ENCODE peak calls at places on chromosomes 3 and 15, in six cellular contexts. X is pancreas, D is endothelial cell of umbilical vein, G is H9, I is cardiac fibroblast, Z is brain microvascular endothelial cell. A is an unnamed sample.
A peak's percentile ranks its signal among the peaks of the same experiment; 100 is the strongest.

GRCh38 chr3:70829101-70829500 is 516.7 kb upstream of the MDFIC2 start:
- DNase-seq in G (no peak), Z (peak; percentile 92), X (no peak), D (peak; percentile 89), I (peak; percentile 75), A (peak; percentile 81)

GRCh38 chr3:141087071-141087824 is 36.1 kb downstream of the SPSB4 start:
- DNase-seq in I (no peak), Z (no peak), D (no peak), G (no peak), X (no peak), A (no peak)

GRCh38 chr3:154852515-154852914 is 227.6 kb upstream of the MME start:
- DNase-seq in I (no peak), G (no peak), Z (no peak), D (no peak), X (no peak), A (no peak)

GRCh38 chr3:165753560-165753959 is 83.7 kb downstream of the BCHE start:
- DNase-seq in G (no peak), Z (peak; percentile 31), I (peak; percentile 62), X (no peak), D (peak; percentile 53), A (peak; percentile 5)

GRCh38 chr15:99732711-99733267 is 448 bp downstream of the LYSMD4 start:
- DNase-seq in D (no peak), G (no peak), X (peak; percentile 72), I (no peak), Z (no peak), A (no peak)

GRCh38 chr3:172687501-172687900 is 23.4 kb downstream of the NCEH1 start:
- DNase-seq in G (no peak), D (no peak), Z (no peak), I (no peak), X (no peak), A (no peak)

GRCh38 chr3:110180733-110181132 is 843.4 kb upstream of the DPPA4 start:
- DNase-seq in G (no peak), D (no peak), X (no peak), I (peak; percentile 54), Z (peak; percentile 11), A (peak; percentile 75)

GRCh38 chr3:101038880-101039279 is 45.7 kb upstream of the ABI3BP start:
- DNase-seq in I (peak; percentile 62), Z (no peak), G (no peak), D (no peak), X (no peak), A (no peak)

GRCh38 chr15:29067949-29068348 is 182.2 kb downstream of the APBA2 start:
- DNase-seq in I (peak; percentile 22), D (no peak), X (no peak), Z (no peak), G (no peak), A (no peak)

GRCh38 chr15:84608707-84609284 is 8.0 kb downstream of the ZSCAN2 start:
- DNase-seq in Z (no peak), I (no peak), X (no peak), G (no peak), D (no peak), A (no peak)

GRCh38 chr3:29758108-29759020 is 477.5 kb downstream of the RBMS3 start:
- DNase-seq in G (no peak), I (peak; percentile 93), D (peak; percentile 88), Z (no peak), X (no peak), A (peak; percentile 90)

GRCh38 chr15:96361309-96362000 is 31.0 kb downstream of the NR2F2 start:
- DNase-seq in X (no peak), G (peak; percentile 44), D (no peak), I (no peak), Z (no peak), A (no peak)

GRCh38 chr3:14371573-14372474 is 30.6 kb upstream of the SLC6A6 start:
- DNase-seq in G (no peak), I (peak; percentile 72), X (peak; percentile 70), D (peak; percentile 7), Z (peak; percentile 24), A (peak; percentile 42)

GRCh38 chr3:128932516-128933212 is 53.2 kb downstream of the ACAD9 start:
- DNase-seq in Z (no peak), G (no peak), X (no peak), I (no peak), D (no peak), A (no peak)

GRCh38 chr3:168545591-168545990 is 449.9 kb upstream of the GOLIM4 start:
- DNase-seq in G (no peak), D (no peak), X (no peak), Z (peak; percentile 54), I (no peak), A (peak; percentile 18)

GRCh38 chr15:56741541-56741940 is 8.2 kb upstream of the ZNF280D start:
- DNase-seq in D (no peak), G (no peak), X (no peak), I (no peak), Z (no peak), A (no peak)

GRCh38 chr3:126551066-126551838 is 7.5 kb downstream of the C3orf22 start:
- DNase-seq in I (no peak), G (peak; percentile 20), D (no peak), X (peak; percentile 43), Z (no peak), A (no peak)

GRCh38 chr3:168213920-168214319 is 118.2 kb upstream of the GOLIM4 start:
- DNase-seq in G (no peak), D (no peak), X (no peak), Z (peak; percentile 12), I (peak; percentile 38), A (peak; percentile 36)

GRCh38 chr3:64368163-64369025 is 143.1 kb upstream of the PRICKLE2 start:
- DNase-seq in X (no peak), Z (no peak), I (no peak), G (no peak), D (no peak), A (no peak)

GRCh38 chr15:98647774-98648653 is at the start of gene IGF1R:
- DNase-seq in X (peak; percentile 92), D (peak; percentile 85), I (peak; percentile 86), G (peak; percentile 86), Z (peak; percentile 90), A (peak; percentile 88)
- TF ChIP-seq CTCF in X (no peak), D (no peak), I (no peak), G (no peak), Z (peak; percentile 1), A (peak; percentile 5)

DNA sequence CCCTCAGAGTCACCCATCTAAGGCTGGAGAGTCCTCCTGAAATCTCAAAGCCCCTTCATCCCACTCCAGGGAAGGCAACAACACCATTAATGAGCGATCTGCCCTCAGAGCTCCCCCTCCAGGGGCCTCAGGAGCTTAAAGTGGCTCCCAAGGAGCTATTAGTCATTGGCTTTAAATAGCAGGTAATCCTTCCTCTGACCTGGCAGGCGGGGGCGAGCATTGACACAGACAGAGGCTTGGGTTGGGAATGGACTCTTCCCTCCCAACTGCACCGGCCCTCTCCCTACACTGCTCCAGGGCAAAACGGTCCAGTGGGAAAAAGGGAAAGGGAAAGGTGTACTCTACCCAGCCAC is 1.4 kb downstream of the MFGE8 start:
- DNase-seq in I (peak; percentile 48), Z (no peak), D (no peak), G (peak; percentile 61), X (no peak), A (peak; percentile 48)
- TF ChIP-seq CTCF in I (no peak), Z (no peak), D (no peak), G (peak; percentile 29), X (no peak), A (no peak)

DNA sequence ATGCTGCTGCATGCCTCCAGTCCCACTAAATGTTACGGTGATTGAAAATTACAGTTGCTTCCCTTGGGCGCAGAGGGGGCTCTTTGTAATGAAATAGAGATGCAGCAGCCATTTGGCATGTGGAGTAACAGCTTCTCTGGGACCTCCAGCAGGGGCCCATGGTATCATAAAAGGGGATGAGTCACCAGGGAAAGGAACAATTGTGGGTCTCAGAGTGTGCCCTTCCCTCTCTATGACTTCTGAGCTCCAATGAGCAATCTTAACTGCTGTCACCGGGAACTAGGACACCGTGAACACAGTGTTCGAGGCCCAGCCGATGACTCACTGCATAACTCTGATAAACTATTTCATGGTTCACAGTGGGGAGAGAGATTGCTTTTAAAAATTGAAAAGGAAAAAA is 164.8 kb upstream of the NUDT16 start:
- DNase-seq in I (peak; percentile 87), Z (peak; percentile 90), G (peak; percentile 55), D (peak; percentile 53), X (no peak), A (peak; percentile 81)
- TF ChIP-seq CTCF in I (peak; percentile 17), Z (peak; percentile 51), G (no peak), D (no peak), X (no peak), A (peak; percentile 28)

GRCh38 chr15:45088801-45089711 is 24.9 kb downstream of the DUOX2 start:
- DNase-seq in I (peak; percentile 13), D (no peak), G (no peak), Z (no peak), X (no peak), A (no peak)

GRCh38 chr15:45089712-45090373 is 24.1 kb downstream of the DUOX2 start:
- DNase-seq in Z (no peak), G (no peak), X (no peak), I (no peak), D (no peak), A (no peak)

GRCh38 chr15:45091161-45091560 is 22.8 kb downstream of the DUOX2 start:
- DNase-seq in I (peak; percentile 59), D (no peak), X (no peak), Z (peak; percentile 12), G (no peak), A (peak; percentile 40)

GRCh38 chr15:45084163-45084562 is 29.8 kb downstream of the DUOX2 start:
- DNase-seq in I (no peak), X (no peak), G (no peak), D (no peak), Z (no peak), A (no peak)

DNA sequence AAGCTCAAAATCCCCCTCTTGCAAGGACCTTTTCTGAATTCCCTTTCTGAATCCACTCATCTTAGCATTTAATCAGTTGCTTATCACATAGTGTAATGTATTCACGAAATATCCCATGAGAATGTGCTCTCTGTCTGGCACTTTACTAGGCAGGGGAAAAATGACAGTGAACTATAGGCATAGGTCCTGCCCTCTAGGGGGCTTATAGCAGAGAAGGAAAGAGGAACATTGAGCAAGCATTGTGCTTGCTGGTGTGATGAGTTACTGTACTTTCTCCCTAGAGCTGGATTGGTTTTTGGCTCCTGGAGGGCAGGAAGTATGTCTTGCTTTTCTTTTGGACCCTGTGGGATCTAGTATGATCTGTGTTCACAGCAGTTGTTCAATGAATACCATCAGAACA is 26.5 kb downstream of the DUOX2 start:
- DNase-seq in X (no peak), I (no peak), G (no peak), Z (no peak), D (no peak), A (no peak)
- TF ChIP-seq CTCF in X (no peak), I (no peak), G (peak; percentile 44), Z (no peak), D (no peak), A (no peak)